ENCODE peak calls at places on chromosomes 6 and 20, in ten cellular contexts. G is A549, U is iPS DF 6.9, C is neuronal stem cell, H is esophagus squamous epithelium, Z is neural progenitor cell, L is transverse colon, E is DND-41, J is aorta, M is tibial nerve. D is an unnamed sample.

GRCh38 chr6:149235130-149235561 is 82.4 kb upstream of the TAB2 start:
- DNase-seq in G (peak; percentile 16), U (no peak), C (no peak), H (no peak), Z (no peak), L (peak; percentile 33), E (no peak), J (no peak), M (no peak), D (no peak)

GRCh38 chr20:62501801-62502495 is 26.2 kb upstream of the GATA5 start:
- DNase-seq in G (no peak), U (no peak), C (no peak), H (no peak), Z (no peak), L (no peak), E (no peak), J (no peak), M (no peak), D (no peak)

GRCh38 chr20:17905544-17905943 is 63.0 kb downstream of the SNX5 start:
- DNase-seq in G (no peak), U (no peak), C (no peak), H (no peak), Z (no peak), L (no peak), E (no peak), J (no peak), M (no peak), D (no peak)

GRCh38 chr20:17967595-17968365 is 814 bp downstream of the SNX5 start:
- DNase-seq in G (peak; percentile 43), U (no peak), C (no peak), H (peak; percentile 40), Z (no peak), L (no peak), E (no peak), J (no peak), M (no peak), D (peak; percentile 18)

GRCh38 chr6:11231564-11232176 is 798 bp downstream of the NEDD9 start:
- DNase-seq in G (peak; percentile 23), U (no peak), C (no peak), H (no peak), Z (peak; percentile 75), L (no peak), E (no peak), J (no peak), M (peak; percentile 36), D (no peak)

GRCh38 chr20:59772931-59773913 is 160.2 kb downstream of the SYCP2 start:
- DNase-seq in G (no peak), U (no peak), C (no peak), H (no peak), Z (no peak), L (peak; percentile 71), E (no peak), J (peak; percentile 75), M (no peak), D (no peak)

GRCh38 chr6:17816921-17817611 is 110.3 kb upstream of the NUP153 start:
- DNase-seq in G (peak; percentile 18), U (no peak), C (no peak), H (no peak), Z (no peak), L (no peak), E (no peak), J (no peak), M (no peak), D (no peak)

GRCh38 chr6:136446579-136447182 is 103.5 kb downstream of the MAP7 start:
- DNase-seq in G (no peak), U (no peak), C (no peak), H (no peak), Z (no peak), L (no peak), E (no peak), J (no peak), M (no peak), D (no peak)

GRCh38 chr6:74551896-74552295 is 654.0 kb downstream of the COL12A1 start:
- DNase-seq in G (no peak), U (no peak), C (no peak), H (no peak), Z (no peak), L (no peak), E (no peak), J (no peak), M (no peak), D (no peak)

GRCh38 chr6:152651986-152652385 is 14.8 kb upstream of the SYNE1 start:
- DNase-seq in G (no peak), U (no peak), C (no peak), H (no peak), Z (no peak), L (no peak), E (no peak), J (no peak), M (no peak), D (no peak)

GRCh38 chr20:1754306-1754705 is 96.7 kb upstream of the SIRPG start:
- DNase-seq in G (no peak), U (no peak), C (no peak), H (no peak), Z (no peak), L (no peak), E (no peak), J (no peak), M (no peak), D (no peak)

GRCh38 chr20:44552950-44553908 is 29.1 kb upstream of the PKIG start:
- DNase-seq in G (no peak), U (no peak), C (no peak), H (no peak), Z (no peak), L (no peak), E (no peak), J (no peak), M (no peak), D (no peak)

GRCh38 chr6:78593898-78594666 is 273.3 kb upstream of the IRAK1BP1 start:
- DNase-seq in G (no peak), U (no peak), C (no peak), H (no peak), Z (no peak), L (no peak), E (no peak), J (no peak), M (no peak), D (no peak)

GRCh38 chr6:123208111-123208510 is 212.1 kb downstream of the CLVS2 start:
- DNase-seq in G (no peak), U (no peak), C (no peak), H (no peak), Z (no peak), L (no peak), E (no peak), J (no peak), M (no peak), D (no peak)
- H3K27ac ChIP-seq in G (no peak overlapping the region), U (no peak overlapping the region), C (no peak overlapping the region), H (no peak overlapping the region), Z (no peak overlapping the region), L (no peak overlapping the region), E (no peak overlapping the region), J (no peak overlapping the region), M (no peak overlapping the region), D (no peak overlapping the region)

DNA sequence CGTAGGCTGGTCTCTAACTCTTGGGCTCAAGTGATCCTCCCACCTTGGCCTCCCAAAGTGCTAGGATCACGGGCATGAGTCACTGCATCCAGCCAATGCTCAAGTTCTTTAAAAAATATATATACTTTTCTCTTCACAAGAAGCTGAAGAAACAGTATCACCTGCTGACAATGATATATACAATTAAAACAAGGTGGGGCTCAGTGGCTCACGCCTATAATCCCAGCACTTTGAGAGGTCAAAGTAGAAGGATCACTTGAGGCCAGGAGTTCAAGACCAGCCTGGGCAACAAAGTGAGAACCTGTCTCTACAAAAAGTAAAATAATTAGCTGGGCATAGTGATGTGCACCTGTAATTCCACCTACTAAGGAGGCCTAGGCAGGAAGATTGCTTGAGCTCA is 36.5 kb downstream of the MBOAT1 start:
- DNase-seq in G (no peak), U (no peak), C (no peak), H (no peak), Z (no peak), L (no peak), E (no peak), J (no peak), M (no peak), D (no peak)
- H3K4me1 ChIP-seq in G (no peaks in the 10 kb centered on the region), U (no peaks in the 10 kb centered on the region), C (no peaks in the 10 kb centered on the region), H (peaks cover under 1% of the 10 kb centered on the region), Z (no peaks in the 10 kb centered on the region), L (peaks cover 12% of the 10 kb centered on the region), E (peaks cover 38% of the 10 kb centered on the region), J (no peaks in the 10 kb centered on the region), M (peaks cover 22% of the 10 kb centered on the region), D (no peaks in the 10 kb centered on the region)

GRCh38 chr6:133067960-133068359 is 173.2 kb upstream of the EYA4 start:
- DNase-seq in G (no peak), U (no peak), C (no peak), H (no peak), Z (no peak), L (no peak), E (no peak), J (no peak), M (no peak), D (no peak)

GRCh38 chr6:133057352-133057751 is 183.8 kb upstream of the EYA4 start:
- DNase-seq in G (no peak), U (no peak), C (no peak), H (no peak), Z (no peak), L (no peak), E (no peak), J (no peak), M (no peak), D (no peak)

GRCh38 chr6:133062077-133062476 is 179.1 kb upstream of the EYA4 start:
- DNase-seq in G (no peak), U (no peak), C (no peak), H (no peak), Z (no peak), L (no peak), E (no peak), J (no peak), M (no peak), D (no peak)

GRCh38 chr6:133062702-133063319 is 178.3 kb upstream of the EYA4 start:
- DNase-seq in G (no peak), U (no peak), C (no peak), H (no peak), Z (no peak), L (no peak), E (no peak), J (no peak), M (no peak), D (no peak)
- H3K4me3 ChIP-seq in G (no peak overlapping the region), U (no peak overlapping the region), C (no peak overlapping the region), H (no peak overlapping the region), Z (no peak overlapping the region), L (no peak overlapping the region), E (no peak overlapping the region), J (no peak overlapping the region), M (no peak overlapping the region), D (no peak overlapping the region)

DNA sequence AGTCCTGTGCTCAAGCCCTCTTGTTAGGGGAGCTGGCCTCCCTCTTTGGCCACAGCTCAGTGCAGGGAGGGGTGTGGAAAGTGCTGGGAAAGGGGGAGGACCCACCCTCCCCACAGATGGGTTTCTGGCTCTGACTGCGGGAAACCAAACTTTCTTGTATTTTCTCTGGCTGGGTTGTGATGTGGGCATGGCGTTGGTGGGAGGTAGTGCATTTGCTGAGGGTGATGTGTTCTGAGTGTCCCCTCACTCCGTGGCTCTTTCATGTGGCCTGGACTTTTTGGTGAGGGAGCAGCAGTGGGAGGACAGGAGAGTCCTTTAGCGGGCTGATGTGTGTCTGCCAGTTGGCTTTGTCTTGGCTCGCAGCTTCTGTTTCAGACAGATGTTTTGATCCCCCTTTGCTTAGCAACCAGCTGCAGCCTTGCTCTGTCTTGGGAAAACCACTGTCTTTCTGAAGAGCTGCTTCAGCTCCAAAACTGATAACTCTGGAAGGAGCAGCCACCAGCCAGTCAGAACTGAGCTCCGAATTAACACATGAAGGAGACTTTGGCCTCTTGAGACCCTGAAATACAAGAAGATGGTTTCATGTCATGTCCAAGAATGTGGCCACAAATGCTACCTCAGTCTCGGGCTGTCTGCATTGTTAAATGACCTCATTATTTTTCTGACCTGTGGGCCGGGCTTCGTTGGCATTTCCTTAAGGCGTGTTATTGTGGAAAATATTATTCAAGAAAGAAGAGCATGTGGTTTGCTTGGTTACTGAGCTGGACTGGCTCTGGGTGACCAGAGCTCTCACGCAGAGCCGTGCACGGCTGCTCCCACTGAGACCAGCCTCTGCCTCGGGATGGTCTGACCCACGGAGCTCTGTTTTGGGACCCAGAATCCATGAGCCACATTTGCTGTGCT is 21.5 kb downstream of the SYNJ2 start:
- DNase-seq in G (no peak), U (no peak), C (no peak), H (no peak), Z (peak; percentile 50), L (peak; percentile 38), E (peak; percentile 67), J (peak; percentile 86), M (peak; percentile 51), D (no peak)
- H3K27ac ChIP-seq in G (no peak overlapping the region), U (no peak overlapping the region), C (peak overlapping the region; percentile 8), H (peak overlapping the region; percentile 79), Z (no peak overlapping the region), L (peak overlapping the region; percentile 85), E (peak overlapping the region; percentile 1), J (peak overlapping the region; percentile 90), M (peak overlapping the region; percentile 27), D (peak overlapping the region; percentile 46)

D was measured in naive thymus-derived CD4-positive, alpha-beta T cell.